ENCODE peak calls at places on chromosome 7, in nine cellular contexts. K is tibial artery; V is activated CD4-positive, CD25-positive, alpha-beta regulatory T cell treated with anti-CD3 and anti-CD28 coated beads, Interleukin-2, amount 50 U/mL, for 72 hours; O is psoas muscle; Q is fibroblast of lung; Y is brain microvascular endothelial cell; P is activated naive CD4-positive, alpha-beta T cell treated with anti-CD3 and anti-CD28 coated beads for 36 hours; C is NCI-H748 treated with DMSO at 0.1 percent for 48 hours; M is RPMI7951. G is an unnamed sample.

GRCh38 chr7:151868805-151869188 is 8.1 kb downstream of the PRKAG2 start:
- DNase-seq in K (no peak), V (no peak), O (no peak), Q (peak), Y (no peak), P (no peak), C (no peak), M (no peak), G (no peak)

GRCh38 chr7:18356195-18356645 is 139.3 kb upstream of the HDAC9 start:
- DNase-seq in K (no peak), V (no peak), O (no peak), Q (peak), Y (no peak), P (no peak), C (no peak), M (peak), G (no peak)

GRCh38 chr7:151599401-151600227 is 79.9 kb upstream of the RHEB start:
- DNase-seq in K (peak), V (no peak), O (no peak), Q (peak), Y (peak), P (no peak), C (no peak), M (peak), G (no peak)

GRCh38 chr7:23114854-23115253 is 9.3 kb downstream of the KLHL7 start:
- DNase-seq in K (no peak), V (no peak), O (no peak), Q (no peak), Y (no peak), P (no peak), C (no peak), M (no peak), G (no peak)

GRCh38 chr7:100875356-100875751 is 451 bp downstream of the SRRT start:
- DNase-seq in K (no peak), V (peak), O (no peak), Q (no peak), Y (no peak), P (peak), C (peak), M (peak), G (no peak)

GRCh38 chr7:117588352-117588794 is 108.5 kb downstream of the CFTR start:
- DNase-seq in K (no peak), V (no peak), O (no peak), Q (peak), Y (no peak), P (no peak), C (no peak), M (no peak), G (no peak)

GRCh38 chr7:24619978-24620377 is 46.7 kb downstream of the PALS2 start:
- DNase-seq in K (no peak), V (no peak), O (no peak), Q (no peak), Y (no peak), P (no peak), C (no peak), M (no peak), G (no peak)

GRCh38 chr7:74376256-74377036 is 77.3 kb upstream of the GTF2IRD1 start:
- DNase-seq in K (no peak), V (no peak), O (no peak), Q (no peak), Y (no peak), P (no peak), C (no peak), M (no peak), G (no peak)

GRCh38 chr7:36155811-36156361 is 2.8 kb downstream of the EEPD1 start:
- DNase-seq in K (peak), V (no peak), O (peak), Q (peak), Y (no peak), P (no peak), C (no peak), M (no peak), G (peak)

GRCh38 chr7:129969881-129970446 is 17.2 kb upstream of the UBE2H start:
- DNase-seq in K (no peak), V (no peak), O (no peak), Q (no peak), Y (peak), P (no peak), C (no peak), M (peak), G (no peak)

GRCh38 chr7:4167385-4167910 is 514.6 kb upstream of the FOXK1 start:
- DNase-seq in K (no peak), V (no peak), O (no peak), Q (no peak), Y (no peak), P (no peak), C (no peak), M (no peak), G (peak)

GRCh38 chr7:155297517-155298287 is at the start of gene INSIG1:
- DNase-seq in K (peak), V (peak), O (peak), Q (peak), Y (peak), P (peak), C (peak), M (peak), G (peak)

GRCh38 chr7:997404-998395 is 14.7 kb downstream of the CYP2W1 start:
- DNase-seq in K (no peak), V (no peak), O (no peak), Q (no peak), Y (no peak), P (no peak), C (no peak), M (no peak), G (no peak)

GRCh38 chr7:123492485-123492884 is 41.9 kb downstream of the IQUB start:
- DNase-seq in K (no peak), V (no peak), O (no peak), Q (no peak), Y (no peak), P (no peak), C (no peak), M (peak), G (no peak)

GRCh38 chr7:100366411-100367250 is 6.7 kb upstream of the PILRA start:
- DNase-seq in K (no peak), V (no peak), O (peak), Q (no peak), Y (no peak), P (no peak), C (no peak), M (no peak), G (peak)

GRCh38 chr7:44244282-44244681 is 43.5 kb downstream of the YKT6 start:
- DNase-seq in K (no peak), V (peak), O (no peak), Q (no peak), Y (no peak), P (peak), C (no peak), M (peak), G (no peak)

GRCh38 chr7:2138146-2138765 is 94.5 kb downstream of the MAD1L1 start:
- DNase-seq in K (no peak), V (peak), O (no peak), Q (no peak), Y (no peak), P (peak), C (no peak), M (no peak), G (peak)

GRCh38 chr7:25959168-25959734 is 192.7 kb upstream of the NFE2L3 start:
- DNase-seq in K (no peak), V (no peak), O (no peak), Q (no peak), Y (no peak), P (no peak), C (no peak), M (no peak), G (no peak)

GRCh38 chr7:157679607-157680006 is 342.8 kb downstream of the DNAJB6 start:
- DNase-seq in K (no peak), V (no peak), O (no peak), Q (no peak), Y (no peak), P (no peak), C (no peak), M (no peak), G (peak)

GRCh38 chr7:100598425-100598824 is 3.7 kb upstream of the PCOLCE start:
- DNase-seq in K (no peak), V (no peak), O (no peak), Q (no peak), Y (no peak), P (no peak), C (no peak), M (peak), G (no peak)

GRCh38 chr7:3065724-3066143 is 22.1 kb upstream of the CARD11 start:
- DNase-seq in K (no peak), V (peak), O (peak), Q (peak), Y (peak), P (peak), C (peak), M (peak), G (no peak)

GRCh38 chr7:99990417-99990816 is 14.6 kb upstream of the AZGP1 start:
- DNase-seq in K (no peak), V (no peak), O (no peak), Q (no peak), Y (no peak), P (no peak), C (no peak), M (no peak), G (no peak)

G was measured in Right ventricle myocardium inferior.